ENCODE peak calls at places on chromosomes 12 and 14, in ten cellular contexts. One of them, this sample, is unnamed.

GRCh38 chr12:106139422-106140141 is 828 bp upstream of the NUAK1 start:
- DNase-seq in K562: no peak
- DNase-seq in transverse colon: peak; percentile 76
- DNase-seq in suprapubic skin: peak; percentile 84
- DNase-seq in stomach: peak; percentile 79
- DNase-seq in sigmoid colon: peak; percentile 90
- DNase-seq in SK-N-SH: no peak
- DNase-seq in A549: peak; percentile 76
- DNase-seq in GM12878: no peak
- DNase-seq in tibial nerve: peak; percentile 39
- DNase-seq in this sample: peak; percentile 82

GRCh38 chr14:105477659-105478623 is 3.3 kb downstream of the CRIP2 start:
- DNase-seq in K562: peak; percentile 53
- DNase-seq in transverse colon: no peak
- DNase-seq in suprapubic skin: peak; percentile 77
- DNase-seq in stomach: no peak
- DNase-seq in sigmoid colon: no peak
- DNase-seq in SK-N-SH: no peak
- DNase-seq in A549: no peak
- DNase-seq in GM12878: no peak
- DNase-seq in tibial nerve: no peak
- DNase-seq in this sample: peak; percentile 47

GRCh38 chr12:116222358-116222757 is 55.1 kb downstream of the MED13L start:
- DNase-seq in K562: no peak
- DNase-seq in transverse colon: peak; percentile 42
- DNase-seq in suprapubic skin: peak; percentile 66
- DNase-seq in stomach: peak; percentile 82
- DNase-seq in sigmoid colon: peak; percentile 90
- DNase-seq in SK-N-SH: no peak
- DNase-seq in A549: no peak
- DNase-seq in GM12878: no peak
- DNase-seq in tibial nerve: peak; percentile 98
- DNase-seq in this sample: peak; percentile 66

GRCh38 chr14:35229495-35230089 is 62.6 kb upstream of the PSMA6 start:
- DNase-seq in K562: peak; percentile 13
- DNase-seq in transverse colon: no peak
- DNase-seq in suprapubic skin: no peak
- DNase-seq in stomach: no peak
- DNase-seq in sigmoid colon: no peak
- DNase-seq in SK-N-SH: peak; percentile 46
- DNase-seq in A549: peak; percentile 50
- DNase-seq in GM12878: no peak
- DNase-seq in tibial nerve: no peak
- DNase-seq in this sample: no peak

GRCh38 chr14:78010688-78011087 is 159.5 kb upstream of the NRXN3 start:
- DNase-seq in K562: no peak
- DNase-seq in transverse colon: no peak
- DNase-seq in suprapubic skin: no peak
- DNase-seq in stomach: no peak
- DNase-seq in sigmoid colon: no peak
- DNase-seq in SK-N-SH: no peak
- DNase-seq in A549: no peak
- DNase-seq in GM12878: no peak
- DNase-seq in tibial nerve: no peak
- DNase-seq in this sample: no peak

GRCh38 chr14:80584638-80585505 is 356.7 kb downstream of the CEP128 start:
- DNase-seq in K562: no peak
- DNase-seq in transverse colon: no peak
- DNase-seq in suprapubic skin: no peak
- DNase-seq in stomach: no peak
- DNase-seq in sigmoid colon: no peak
- DNase-seq in SK-N-SH: peak; percentile 24
- DNase-seq in A549: peak; percentile 4
- DNase-seq in GM12878: no peak
- DNase-seq in tibial nerve: no peak
- DNase-seq in this sample: no peak

GRCh38 chr12:46553266-46553665 is 180.7 kb upstream of the SLC38A2 start:
- DNase-seq in K562: no peak
- DNase-seq in transverse colon: no peak
- DNase-seq in suprapubic skin: no peak
- DNase-seq in stomach: no peak
- DNase-seq in sigmoid colon: no peak
- DNase-seq in SK-N-SH: no peak
- DNase-seq in A549: peak; percentile 52
- DNase-seq in GM12878: no peak
- DNase-seq in tibial nerve: peak; percentile 46
- DNase-seq in this sample: no peak

GRCh38 chr12:29273178-29273843 is 107.7 kb downstream of the ERGIC2 start:
- DNase-seq in K562: no peak
- DNase-seq in transverse colon: no peak
- DNase-seq in suprapubic skin: no peak
- DNase-seq in stomach: no peak
- DNase-seq in sigmoid colon: no peak
- DNase-seq in SK-N-SH: no peak
- DNase-seq in A549: no peak
- DNase-seq in GM12878: no peak
- DNase-seq in tibial nerve: no peak
- DNase-seq in this sample: no peak

GRCh38 chr14:23430733-23431105 is 4.7 kb downstream of the MYH7 start:
- DNase-seq in K562: no peak
- DNase-seq in transverse colon: no peak
- DNase-seq in suprapubic skin: peak; percentile 49
- DNase-seq in stomach: no peak
- DNase-seq in sigmoid colon: peak; percentile 48
- DNase-seq in SK-N-SH: peak; percentile 49
- DNase-seq in A549: no peak
- DNase-seq in GM12878: no peak
- DNase-seq in tibial nerve: no peak
- DNase-seq in this sample: no peak

GRCh38 chr12:54222609-54223008 is 33.8 kb upstream of the SMUG1 start:
- DNase-seq in K562: no peak
- DNase-seq in transverse colon: no peak
- DNase-seq in suprapubic skin: no peak
- DNase-seq in stomach: no peak
- DNase-seq in sigmoid colon: no peak
- DNase-seq in SK-N-SH: no peak
- DNase-seq in A549: peak; percentile 24
- DNase-seq in GM12878: no peak
- DNase-seq in tibial nerve: no peak
- DNase-seq in this sample: no peak

GRCh38 chr12:64450057-64450640 is 1.8 kb upstream of the TBK1 start:
- DNase-seq in K562: no peak
- DNase-seq in transverse colon: no peak
- DNase-seq in suprapubic skin: no peak
- DNase-seq in stomach: no peak
- DNase-seq in sigmoid colon: no peak
- DNase-seq in SK-N-SH: no peak
- DNase-seq in A549: no peak
- DNase-seq in GM12878: no peak
- DNase-seq in tibial nerve: no peak
- DNase-seq in this sample: no peak

GRCh38 chr12:57603758-57604453 is 718 bp upstream of the DTX3 start:
- DNase-seq in K562: no peak
- DNase-seq in transverse colon: peak; percentile 41
- DNase-seq in suprapubic skin: no peak
- DNase-seq in stomach: no peak
- DNase-seq in sigmoid colon: peak; percentile 90
- DNase-seq in SK-N-SH: no peak
- DNase-seq in A549: no peak
- DNase-seq in GM12878: no peak
- DNase-seq in tibial nerve: peak; percentile 60
- DNase-seq in this sample: peak; percentile 65

GRCh38 chr12:8011331-8011730 is 21.2 kb upstream of the FOXJ2 start:
- DNase-seq in K562: no peak
- DNase-seq in transverse colon: no peak
- DNase-seq in suprapubic skin: no peak
- DNase-seq in stomach: no peak
- DNase-seq in sigmoid colon: no peak
- DNase-seq in SK-N-SH: no peak
- DNase-seq in A549: no peak
- DNase-seq in GM12878: no peak
- DNase-seq in tibial nerve: no peak
- DNase-seq in this sample: no peak

GRCh38 chr14:59354666-59355065 is 110.5 kb downstream of the GPR135 start:
- DNase-seq in K562: no peak
- DNase-seq in transverse colon: no peak
- DNase-seq in suprapubic skin: no peak
- DNase-seq in stomach: no peak
- DNase-seq in sigmoid colon: no peak
- DNase-seq in SK-N-SH: no peak
- DNase-seq in A549: no peak
- DNase-seq in GM12878: no peak
- DNase-seq in tibial nerve: no peak
- DNase-seq in this sample: no peak

GRCh38 chr12:6070472-6071257 is 53.8 kb downstream of the VWF start:
- DNase-seq in K562: no peak
- DNase-seq in transverse colon: no peak
- DNase-seq in suprapubic skin: no peak
- DNase-seq in stomach: no peak
- DNase-seq in sigmoid colon: no peak
- DNase-seq in SK-N-SH: no peak
- DNase-seq in A549: no peak
- DNase-seq in GM12878: no peak
- DNase-seq in tibial nerve: no peak
- DNase-seq in this sample: no peak
- TF ChIP-seq EP300 in K562: no peak
- TF ChIP-seq EP300 in transverse colon: no peak
- TF ChIP-seq EP300 in suprapubic skin: no peak
- TF ChIP-seq EP300 in stomach: no peak
- TF ChIP-seq EP300 in sigmoid colon: no peak
- TF ChIP-seq EP300 in SK-N-SH: no peak
- TF ChIP-seq EP300 in A549: no peak
- TF ChIP-seq EP300 in GM12878: no peak
- TF ChIP-seq EP300 in tibial nerve: peak; percentile 7
- TF ChIP-seq EP300 in this sample: no peak

GRCh38 chr14:39302124-39302810 is 68.6 kb downstream of the MIA2 start:
- DNase-seq in K562: no peak
- DNase-seq in transverse colon: no peak
- DNase-seq in suprapubic skin: no peak
- DNase-seq in stomach: no peak
- DNase-seq in sigmoid colon: no peak
- DNase-seq in SK-N-SH: no peak
- DNase-seq in A549: no peak
- DNase-seq in GM12878: no peak
- DNase-seq in tibial nerve: no peak
- DNase-seq in this sample: no peak
- TF ChIP-seq EP300 in K562: no peak
- TF ChIP-seq EP300 in transverse colon: no peak
- TF ChIP-seq EP300 in suprapubic skin: no peak
- TF ChIP-seq EP300 in stomach: no peak
- TF ChIP-seq EP300 in sigmoid colon: no peak
- TF ChIP-seq EP300 in SK-N-SH: no peak
- TF ChIP-seq EP300 in A549: no peak
- TF ChIP-seq EP300 in GM12878: no peak
- TF ChIP-seq EP300 in tibial nerve: no peak
- TF ChIP-seq EP300 in this sample: no peak

GRCh38 chr14:101588286-101588975 is 27.1 kb downstream of the DIO3 start:
- DNase-seq in K562: no peak
- DNase-seq in transverse colon: no peak
- DNase-seq in suprapubic skin: no peak
- DNase-seq in stomach: no peak
- DNase-seq in sigmoid colon: no peak
- DNase-seq in SK-N-SH: peak; percentile 56
- DNase-seq in A549: no peak
- DNase-seq in GM12878: no peak
- DNase-seq in tibial nerve: no peak
- DNase-seq in this sample: no peak

GRCh38 chr14:101589486-101590015 is 28.3 kb downstream of the DIO3 start:
- DNase-seq in K562: no peak
- DNase-seq in transverse colon: no peak
- DNase-seq in suprapubic skin: no peak
- DNase-seq in stomach: no peak
- DNase-seq in sigmoid colon: no peak
- DNase-seq in SK-N-SH: peak; percentile 29
- DNase-seq in A549: no peak
- DNase-seq in GM12878: no peak
- DNase-seq in tibial nerve: no peak
- DNase-seq in this sample: no peak

GRCh38 chr14:101587403-101587998 is 26.2 kb downstream of the DIO3 start:
- DNase-seq in K562: no peak
- DNase-seq in transverse colon: no peak
- DNase-seq in suprapubic skin: no peak
- DNase-seq in stomach: no peak
- DNase-seq in sigmoid colon: no peak
- DNase-seq in SK-N-SH: no peak
- DNase-seq in A549: no peak
- DNase-seq in GM12878: no peak
- DNase-seq in tibial nerve: no peak
- DNase-seq in this sample: no peak

GRCh38 chr14:101590062-101590461 is 28.8 kb downstream of the DIO3 start:
- DNase-seq in K562: no peak
- DNase-seq in transverse colon: no peak
- DNase-seq in suprapubic skin: no peak
- DNase-seq in stomach: peak; percentile 18
- DNase-seq in sigmoid colon: no peak
- DNase-seq in SK-N-SH: peak; percentile 16
- DNase-seq in A549: no peak
- DNase-seq in GM12878: no peak
- DNase-seq in tibial nerve: no peak
- DNase-seq in this sample: no peak

GRCh38 chr14:101588990-101589389 is 27.7 kb downstream of the DIO3 start:
- DNase-seq in K562: no peak
- DNase-seq in transverse colon: no peak
- DNase-seq in suprapubic skin: no peak
- DNase-seq in stomach: no peak
- DNase-seq in sigmoid colon: no peak
- DNase-seq in SK-N-SH: peak; percentile 82
- DNase-seq in A549: no peak
- DNase-seq in GM12878: no peak
- DNase-seq in tibial nerve: no peak
- DNase-seq in this sample: no peak
- TF ChIP-seq EP300 in K562: no peak
- TF ChIP-seq EP300 in transverse colon: no peak
- TF ChIP-seq EP300 in suprapubic skin: no peak
- TF ChIP-seq EP300 in stomach: no peak
- TF ChIP-seq EP300 in sigmoid colon: no peak
- TF ChIP-seq EP300 in SK-N-SH: peak; percentile 54
- TF ChIP-seq EP300 in A549: no peak
- TF ChIP-seq EP300 in GM12878: no peak
- TF ChIP-seq EP300 in tibial nerve: no peak
- TF ChIP-seq EP300 in this sample: no peak

GRCh38 chr14:90508536-90509254 is 111.9 kb downstream of the CALM1 start:
- DNase-seq in K562: no peak
- DNase-seq in transverse colon: peak; percentile 85
- DNase-seq in suprapubic skin: no peak
- DNase-seq in stomach: peak; percentile 85
- DNase-seq in sigmoid colon: no peak
- DNase-seq in SK-N-SH: no peak
- DNase-seq in A549: no peak
- DNase-seq in GM12878: no peak
- DNase-seq in tibial nerve: no peak
- DNase-seq in this sample: no peak
- TF ChIP-seq EP300 in K562: no peak
- TF ChIP-seq EP300 in transverse colon: no peak
- TF ChIP-seq EP300 in suprapubic skin: no peak
- TF ChIP-seq EP300 in stomach: no peak
- TF ChIP-seq EP300 in sigmoid colon: no peak
- TF ChIP-seq EP300 in SK-N-SH: no peak
- TF ChIP-seq EP300 in A549: no peak
- TF ChIP-seq EP300 in GM12878: no peak
- TF ChIP-seq EP300 in tibial nerve: no peak
- TF ChIP-seq EP300 in this sample: no peak

This sample was measured in ovary.